ENCODE peak calls at places on chromosomes 5 and 9, in seven cellular contexts. U is heart left ventricle; V is sigmoid colon; B is CD8-positive, alpha-beta memory T cell; I is prostate gland; Y is aorta; T is ascending aorta. Z is an unnamed sample.

GRCh38 chr9:127012250-127012649 is 97.7 kb downstream of the RALGPS1 start:
- DNase-seq in U (no peak), V (peak; percentile 30), B (no peak), I (no peak), Y (no peak), T (no peak), Z (no peak)

GRCh38 chr9:68747043-68747533 is 42.0 kb downstream of the PIP5K1B start:
- DNase-seq in U (no peak), V (no peak), B (no peak), I (no peak), Y (no peak), T (no peak), Z (no peak)

GRCh38 chr5:33973271-33973670 is 11.2 kb downstream of the SLC45A2 start:
- DNase-seq in U (no peak), V (no peak), B (no peak), I (no peak), Y (no peak), T (no peak), Z (no peak)

GRCh38 chr9:119221281-119221680 is 148.0 kb downstream of the BRINP1 start:
- DNase-seq in U (no peak), V (no peak), B (no peak), I (no peak), Y (no peak), T (no peak), Z (no peak)

GRCh38 chr9:21294325-21294724 is 10.8 kb downstream of the IFNA5 start:
- DNase-seq in U (no peak), V (no peak), B (no peak), I (peak; percentile 46), Y (no peak), T (no peak), Z (no peak)

GRCh38 chr9:106717686-106718085 is 145.3 kb upstream of the ZNF462 start:
- DNase-seq in U (no peak), V (no peak), B (no peak), I (no peak), Y (no peak), T (no peak), Z (no peak)

GRCh38 chr9:8666060-8666459 is 866.5 kb upstream of the DMAC1 start:
- DNase-seq in U (no peak), V (no peak), B (no peak), I (no peak), Y (no peak), T (no peak), Z (no peak)

GRCh38 chr5:126138475-126139005 is 284.7 kb upstream of the GRAMD2B start:
- DNase-seq in U (no peak), V (no peak), B (no peak), I (no peak), Y (no peak), T (no peak), Z (no peak)

GRCh38 chr5:138083702-138084101 is at the start of gene WNT8A:
- DNase-seq in U (no peak), V (no peak), B (no peak), I (no peak), Y (no peak), T (no peak), Z (no peak)

GRCh38 chr9:36826581-36826980 is 207.5 kb downstream of the PAX5 start:
- DNase-seq in U (no peak), V (no peak), B (no peak), I (no peak), Y (no peak), T (no peak), Z (no peak)

GRCh38 chr9:20671635-20672034 is 12.4 kb upstream of the FOCAD start:
- DNase-seq in U (no peak), V (no peak), B (no peak), I (no peak), Y (no peak), T (no peak), Z (no peak)

GRCh38 chr5:127373858-127374491 is 83.4 kb downstream of the MEGF10 start:
- DNase-seq in U (no peak), V (no peak), B (no peak), I (no peak), Y (no peak), T (no peak), Z (no peak)

DNA sequence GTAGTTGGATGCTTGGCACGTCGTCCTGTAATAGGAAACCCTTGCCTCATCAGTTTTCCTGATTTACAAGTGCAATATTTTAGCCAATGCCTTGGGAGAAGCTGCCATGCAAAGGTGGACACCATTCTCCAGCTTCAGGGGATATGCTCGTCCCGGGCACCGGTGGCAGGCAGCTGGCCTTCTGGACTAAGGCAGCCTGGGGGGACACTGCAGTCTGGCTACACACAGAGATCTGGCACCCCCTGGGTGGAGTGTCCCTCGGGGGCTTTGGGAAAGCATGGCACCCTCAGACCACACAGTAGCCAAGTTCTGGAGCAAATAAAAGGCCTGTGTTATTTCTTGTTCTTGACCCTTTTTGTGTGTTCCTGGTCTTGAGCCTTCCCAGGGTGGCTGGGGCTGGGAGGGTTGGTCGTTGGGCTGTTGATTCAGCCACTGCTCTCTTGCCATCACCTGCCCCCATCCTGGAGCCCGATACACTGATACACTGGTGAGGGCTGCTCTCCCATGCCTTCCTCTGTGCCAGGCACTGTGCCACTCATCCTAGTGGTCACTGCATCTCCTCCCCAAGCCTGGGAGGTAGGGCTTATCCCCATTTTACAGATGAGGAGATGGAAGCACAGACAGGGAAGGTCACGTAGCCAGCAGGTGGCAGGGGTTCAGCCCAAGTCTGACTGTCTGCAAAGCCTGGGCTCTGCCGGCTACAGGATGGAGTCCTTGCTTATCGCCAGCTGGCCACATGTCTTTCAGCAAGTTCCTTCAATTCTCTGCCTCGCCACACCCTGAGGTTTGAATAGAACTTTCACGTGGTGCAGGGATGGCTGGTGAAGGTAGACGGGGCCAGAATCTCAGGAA is 134.1 kb downstream of the RGS3 start:
- DNase-seq in U (peak; percentile 57), V (peak; percentile 60), B (no peak), I (no peak), Y (no peak), T (no peak), Z (no peak)
- H3K4me1 ChIP-seq in U (peaks cover 80% of the 10 kb centered on the region), V (no peaks in the 10 kb centered on the region), B (no peaks in the 10 kb centered on the region), I (peaks cover 16% of the 10 kb centered on the region), Y (peaks cover 2% of the 10 kb centered on the region), T (peaks cover 44% of the 10 kb centered on the region), Z (no peaks in the 10 kb centered on the region)

GRCh38 chr9:137232101-137232500 is 1.4 kb downstream of the SLC34A3 start:
- DNase-seq in U (no peak), V (no peak), B (no peak), I (no peak), Y (no peak), T (no peak), Z (no peak)

GRCh38 chr9:137230720-137231207 is at the start of gene SLC34A3:
- DNase-seq in U (no peak), V (no peak), B (no peak), I (no peak), Y (no peak), T (no peak), Z (no peak)

GRCh38 chr9:137229903-137230719 is 590 bp upstream of the SLC34A3 start:
- DNase-seq in U (no peak), V (no peak), B (no peak), I (no peak), Y (no peak), T (no peak), Z (no peak)

GRCh38 chr9:137232510-137232909 is 1.8 kb downstream of the SLC34A3 start:
- DNase-seq in U (no peak), V (no peak), B (no peak), I (no peak), Y (no peak), T (no peak), Z (no peak)

DNA sequence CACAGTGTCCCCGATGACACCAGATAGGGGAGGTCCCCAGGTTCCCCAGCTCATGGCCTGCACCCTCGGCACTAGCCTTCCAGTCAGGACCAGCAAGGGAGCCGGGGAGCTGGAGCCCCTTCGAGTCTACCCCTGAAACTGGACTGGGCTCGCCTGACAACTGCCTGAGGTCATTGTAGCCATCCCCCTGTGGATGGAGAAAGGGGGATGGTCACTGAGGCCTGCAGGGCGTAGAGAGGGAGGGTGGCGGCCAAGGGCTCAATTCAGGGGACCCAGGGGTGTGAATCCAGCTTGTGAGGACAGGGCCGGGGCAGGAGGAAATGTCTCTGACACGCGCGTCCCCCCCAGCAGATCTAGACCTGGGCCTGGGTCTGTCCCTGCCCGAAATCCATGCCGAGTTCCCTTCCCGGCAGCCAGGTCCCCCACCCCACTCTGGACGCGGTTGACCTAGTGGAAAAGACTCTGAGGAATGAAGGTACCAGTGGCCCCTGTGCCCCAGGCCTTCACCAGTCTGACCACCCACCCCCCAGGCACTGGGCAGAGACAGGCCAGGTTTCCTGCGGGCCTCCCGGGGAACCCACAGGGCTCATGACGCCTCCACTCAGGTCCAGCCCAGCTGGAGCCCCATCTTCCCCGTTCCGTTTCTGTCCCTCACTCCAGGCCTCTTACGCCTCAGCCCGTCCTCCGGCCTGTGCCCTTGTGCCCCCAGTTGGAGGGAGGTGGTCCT is 775 bp downstream of the SLC34A3 start:
- DNase-seq in U (no peak), V (no peak), B (no peak), I (no peak), Y (no peak), T (no peak), Z (no peak)
- H3K27me3 ChIP-seq in U (peaks cover 40% of the 10 kb centered on the region), V (peaks cover 35% of the 10 kb centered on the region), B (no peaks in the 10 kb centered on the region), I (peaks cover 4% of the 10 kb centered on the region), Y (no peaks in the 10 kb centered on the region), T (no peaks in the 10 kb centered on the region), Z (no peaks in the 10 kb centered on the region)

GRCh38 chr9:28120241-28121025 is 547.2 kb upstream of the C9orf72 start:
- DNase-seq in U (no peak), V (no peak), B (no peak), I (no peak), Y (no peak), T (no peak), Z (no peak)
- H3K27ac ChIP-seq in U (no peak overlapping the region), V (no peak overlapping the region), B (no peak overlapping the region), I (no peak overlapping the region), Y (no peak overlapping the region), T (no peak overlapping the region), Z (no peak overlapping the region)

GRCh38 chr9:2158111-2158610 is 143.0 kb downstream of the SMARCA2 start:
- DNase-seq in U (no peak), V (peak; percentile 67), B (peak; percentile 31), I (peak; percentile 44), Y (peak; percentile 65), T (no peak), Z (peak; percentile 49)
- H3K4me1 ChIP-seq in U (peaks cover 21% of the 10 kb centered on the region), V (no peaks in the 10 kb centered on the region), B (peaks cover 27% of the 10 kb centered on the region), I (no peaks in the 10 kb centered on the region), Y (no peaks in the 10 kb centered on the region), T (no peaks in the 10 kb centered on the region), Z (peaks cover 17% of the 10 kb centered on the region)

GRCh38 chr9:124007468-124008306 is 3.9 kb upstream of the LHX2 start:
- DNase-seq in U (no peak), V (no peak), B (no peak), I (no peak), Y (no peak), T (no peak), Z (no peak)
- H3K27me3 ChIP-seq in U (peaks cover 98% of the 10 kb centered on the region), V (peaks cover 73% of the 10 kb centered on the region), B (peaks cover 53% of the 10 kb centered on the region), I (peaks cover 77% of the 10 kb centered on the region), Y (peaks cover 3% of the 10 kb centered on the region), T (peaks cover 28% of the 10 kb centered on the region), Z (peaks cover 18% of the 10 kb centered on the region)